ENCODE peak calls at places on chromosome 2, in eight cellular contexts. I is pancreas, F is kidney, S is heart left ventricle, R is lower lobe of right lung, O is OCI-LY7, Z is A549, M is A673. Q is an unnamed sample.

GRCh38 chr2:232365621-232366321 is 12.8 kb upstream of the ALPP start:
- DNase-seq in I (no peak), F (no peak), S (peak; percentile 61), R (no peak), O (peak; percentile 21), Z (peak; percentile 76), M (no peak), Q (no peak)

GRCh38 chr2:195094330-195094729 is 562.7 kb upstream of the SLC39A10 start:
- DNase-seq in I (no peak), F (no peak), S (no peak), R (no peak), O (no peak), Z (peak; percentile 1), M (peak; percentile 14), Q (no peak)

GRCh38 chr2:161116463-161116960 is 43.7 kb upstream of the TANK start:
- DNase-seq in I (no peak), F (no peak), S (no peak), R (no peak), O (peak; percentile 40), Z (no peak), M (no peak), Q (no peak)

GRCh38 chr2:240437861-240438809 is 2.7 kb downstream of the GPC1 start:
- DNase-seq in I (peak; percentile 59), F (peak; percentile 90), S (peak; percentile 79), R (peak; percentile 76), O (peak; percentile 65), Z (peak; percentile 75), M (peak; percentile 80), Q (peak; percentile 80)

GRCh38 chr2:240512666-240513535 is 44.9 kb downstream of the ANKMY1 start:
- DNase-seq in I (no peak), F (peak; percentile 66), S (no peak), R (no peak), O (no peak), Z (no peak), M (no peak), Q (no peak)

GRCh38 chr2:238105506-238106338 is 5.6 kb downstream of the ESPNL start:
- DNase-seq in I (peak; percentile 2), F (peak; percentile 58), S (peak; percentile 33), R (no peak), O (no peak), Z (no peak), M (no peak), Q (no peak)

GRCh38 chr2:106098081-106098480 is 96.0 kb downstream of the UXS1 start:
- DNase-seq in I (no peak), F (no peak), S (no peak), R (no peak), O (peak; percentile 12), Z (peak; percentile 24), M (no peak), Q (peak; percentile 31)

GRCh38 chr2:121903037-121903689 is 147.7 kb downstream of the TSN start:
- DNase-seq in I (no peak), F (no peak), S (no peak), R (no peak), O (no peak), Z (no peak), M (peak; percentile 51), Q (peak; percentile 25)

GRCh38 chr2:9205963-9206948 is at the start of gene ASAP2:
- DNase-seq in I (peak; percentile 58), F (peak; percentile 87), S (peak; percentile 89), R (peak; percentile 81), O (peak; percentile 30), Z (peak; percentile 76), M (peak; percentile 88), Q (peak; percentile 85)

GRCh38 chr2:71453404-71454220 is at the start of gene DYSF:
- DNase-seq in I (peak; percentile 22), F (peak; percentile 76), S (peak; percentile 87), R (peak; percentile 77), O (no peak), Z (no peak), M (no peak), Q (peak; percentile 90)

GRCh38 chr2:240505946-240506345 is 51.8 kb downstream of the ANKMY1 start:
- DNase-seq in I (no peak), F (peak; percentile 45), S (no peak), R (peak; percentile 27), O (no peak), Z (no peak), M (no peak), Q (no peak)

GRCh38 chr2:226631187-226631586 is 168.4 kb downstream of the IRS1 start:
- DNase-seq in I (no peak), F (no peak), S (no peak), R (no peak), O (no peak), Z (no peak), M (no peak), Q (no peak)
- H3K4me1 ChIP-seq in I (no peaks in the 10 kb centered on the region), F (no peaks in the 10 kb centered on the region), S (peaks cover 5% of the 10 kb centered on the region), R (no peaks in the 10 kb centered on the region), O (no peaks in the 10 kb centered on the region), Z (no peaks in the 10 kb centered on the region), M (no peaks in the 10 kb centered on the region), Q (peaks cover 9% of the 10 kb centered on the region)

DNA sequence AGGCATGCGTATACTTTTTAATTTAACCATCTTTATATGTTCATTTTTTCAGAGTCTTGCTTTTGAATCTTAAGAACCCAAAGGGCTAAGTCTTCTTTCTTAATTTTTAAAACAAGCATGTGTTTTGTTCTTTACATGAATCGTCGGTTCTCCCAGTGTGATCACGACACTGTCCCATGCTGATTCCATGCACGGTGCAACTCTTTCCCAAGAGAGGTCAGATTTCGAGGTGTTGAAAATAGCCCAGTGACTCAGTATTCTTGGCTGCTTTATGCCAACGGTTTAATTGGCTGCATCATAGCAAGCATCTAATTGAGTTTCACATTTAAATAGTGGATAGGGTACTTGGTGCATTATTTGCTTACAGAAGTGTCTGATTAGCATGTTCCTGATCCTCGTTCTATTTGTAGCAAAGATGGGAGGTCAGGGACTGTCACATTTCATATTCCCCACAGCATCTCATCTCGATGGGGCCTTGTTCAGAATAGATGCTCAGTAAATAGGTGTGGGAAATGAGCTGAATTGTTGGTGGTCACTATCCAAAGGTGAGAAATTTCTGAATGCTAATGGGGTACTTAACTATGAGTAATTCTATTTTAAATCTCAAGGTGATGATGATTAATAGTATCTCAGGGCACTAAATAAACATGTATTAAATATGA is 2.8 kb downstream of the NPAS2 start:
- DNase-seq in I (peak; percentile 25), F (no peak), S (no peak), R (no peak), O (no peak), Z (no peak), M (peak; percentile 31), Q (no peak)
- TF ChIP-seq CTCF in I (no peak), F (no peak), S (no peak), R (no peak), O (no peak), Z (no peak), M (no peak), Q (no peak)

GRCh38 chr2:201129044-201129505 is 13.1 kb downstream of the CFLAR start:
- DNase-seq in I (peak; percentile 31), F (no peak), S (no peak), R (no peak), O (peak; percentile 18), Z (peak; percentile 71), M (peak; percentile 55), Q (peak; percentile 67)

GRCh38 chr2:201130524-201131186 is 14.7 kb downstream of the CFLAR start:
- DNase-seq in I (no peak), F (no peak), S (no peak), R (no peak), O (peak; percentile 9), Z (peak; percentile 52), M (no peak), Q (no peak)

GRCh38 chr2:201127128-201127521 is 11.2 kb downstream of the CFLAR start:
- DNase-seq in I (no peak), F (no peak), S (no peak), R (no peak), O (peak; percentile 18), Z (no peak), M (no peak), Q (no peak)

GRCh38 chr2:201126308-201127127 is 10.6 kb downstream of the CFLAR start:
- DNase-seq in I (no peak), F (no peak), S (no peak), R (no peak), O (peak; percentile 23), Z (no peak), M (no peak), Q (peak; percentile 71)

DNA sequence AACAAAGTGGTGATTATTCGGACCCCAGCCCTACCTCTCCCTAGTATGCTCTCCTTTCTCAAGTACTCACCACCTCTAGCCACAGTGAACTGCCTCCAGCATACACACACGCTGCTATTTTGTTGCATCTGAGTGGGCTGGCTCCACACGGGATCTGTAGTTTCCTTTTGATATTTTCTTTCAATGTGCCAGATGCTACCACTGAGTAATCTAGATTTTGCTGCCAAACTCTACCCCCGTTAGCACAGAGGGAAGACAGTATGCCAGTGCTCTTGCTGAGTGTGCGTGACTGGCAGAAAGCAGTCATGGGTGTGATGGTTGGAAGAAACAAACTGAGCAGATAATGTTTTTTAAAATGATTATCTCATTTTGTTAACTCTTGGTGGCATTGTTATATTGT is 11.6 kb downstream of the CFLAR start:
- DNase-seq in I (no peak), F (no peak), S (no peak), R (no peak), O (peak; percentile 42), Z (peak; percentile 55), M (peak; percentile 60), Q (no peak)
- H3K27ac ChIP-seq in I (peak overlapping the region; percentile 74), F (peak overlapping the region; percentile 87), S (peak overlapping the region; percentile 100), R (peak overlapping the region; percentile 100), O (peak overlapping the region; percentile 95), Z (peak overlapping the region; percentile 86), M (peak overlapping the region; percentile 64), Q (no peak overlapping the region)

GRCh38 chr2:197264332-197264731 is 46.2 kb downstream of the ANKRD44 start:
- DNase-seq in I (no peak), F (no peak), S (no peak), R (no peak), O (no peak), Z (no peak), M (no peak), Q (no peak)
- H3K4me1 ChIP-seq in I (no peaks in the 10 kb centered on the region), F (no peaks in the 10 kb centered on the region), S (peaks cover 17% of the 10 kb centered on the region), R (peaks cover 58% of the 10 kb centered on the region), O (peaks cover 31% of the 10 kb centered on the region), Z (no peaks in the 10 kb centered on the region), M (peaks cover 10% of the 10 kb centered on the region), Q (no peaks in the 10 kb centered on the region)

GRCh38 chr2:21916934-21917522 is 793.3 kb downstream of the TDRD15 start:
- DNase-seq in I (no peak), F (no peak), S (no peak), R (no peak), O (no peak), Z (no peak), M (peak; percentile 10), Q (peak; percentile 2)
- TF ChIP-seq CTCF in I (no peak), F (no peak), S (no peak), R (no peak), O (no peak), Z (no peak), M (no peak), Q (no peak)

GRCh38 chr2:164831887-164832286 is 9.7 kb downstream of the COBLL1 start:
- DNase-seq in I (no peak), F (no peak), S (no peak), R (no peak), O (no peak), Z (no peak), M (no peak), Q (no peak)
- H3K27ac ChIP-seq in I (no peak overlapping the region), F (peak overlapping the region; percentile 36), S (peak overlapping the region; percentile 60), R (peak overlapping the region; percentile 5), O (no peak overlapping the region), Z (no peak overlapping the region), M (no peak overlapping the region), Q (no peak overlapping the region)